ENCODE peak calls at places on chromosome 5, in ten cellular contexts. One of them, this sample, is unnamed.

GRCh38 chr5:149299451-149300054 is 27.9 kb downstream of the AFAP1L1 start:
- DNase-seq in tibial artery: no peak
- DNase-seq in body of pancreas: no peak
- DNase-seq in RWPE1: no peak
- DNase-seq in AG09309: no peak
- DNase-seq in cardiac fibroblast: no peak
- DNase-seq in HCT116: no peak
- DNase-seq in colonic mucosa: no peak
- DNase-seq in lower lobe of right lung: no peak
- DNase-seq in astrocyte: no peak
- DNase-seq in this sample: no peak

GRCh38 chr5:36378551-36378950 is 76.8 kb upstream of the RANBP3L start:
- DNase-seq in body of pancreas: no peak
- DNase-seq in cardiac fibroblast: no peak
- DNase-seq in colonic mucosa: no peak
- DNase-seq in HCT116: no peak
- DNase-seq in AG09309: no peak
- DNase-seq in lower lobe of right lung: no peak
- DNase-seq in RWPE1: peak
- DNase-seq in astrocyte: no peak
- DNase-seq in tibial artery: no peak
- DNase-seq in this sample: no peak

GRCh38 chr5:56516936-56517521 is 283.9 kb upstream of the ANKRD55 start:
- DNase-seq in AG09309: no peak
- DNase-seq in RWPE1: no peak
- DNase-seq in colonic mucosa: no peak
- DNase-seq in tibial artery: no peak
- DNase-seq in HCT116: no peak
- DNase-seq in lower lobe of right lung: no peak
- DNase-seq in cardiac fibroblast: peak
- DNase-seq in body of pancreas: peak
- DNase-seq in astrocyte: no peak
- DNase-seq in this sample: no peak

GRCh38 chr5:5593391-5593790 is 170.9 kb downstream of the ICE1 start:
- DNase-seq in astrocyte: no peak
- DNase-seq in colonic mucosa: no peak
- DNase-seq in body of pancreas: no peak
- DNase-seq in cardiac fibroblast: no peak
- DNase-seq in tibial artery: no peak
- DNase-seq in AG09309: no peak
- DNase-seq in RWPE1: no peak
- DNase-seq in HCT116: no peak
- DNase-seq in lower lobe of right lung: no peak
- DNase-seq in this sample: no peak

GRCh38 chr5:132876020-132876759 is 2.7 kb downstream of the LEAP2 start:
- DNase-seq in tibial artery: no peak
- DNase-seq in astrocyte: peak
- DNase-seq in cardiac fibroblast: no peak
- DNase-seq in AG09309: no peak
- DNase-seq in HCT116: no peak
- DNase-seq in lower lobe of right lung: no peak
- DNase-seq in colonic mucosa: no peak
- DNase-seq in RWPE1: no peak
- DNase-seq in body of pancreas: no peak
- DNase-seq in this sample: no peak

GRCh38 chr5:38317887-38318286 is 59.5 kb downstream of the EGFLAM start:
- DNase-seq in HCT116: no peak
- DNase-seq in tibial artery: no peak
- DNase-seq in lower lobe of right lung: no peak
- DNase-seq in colonic mucosa: no peak
- DNase-seq in RWPE1: no peak
- DNase-seq in AG09309: no peak
- DNase-seq in cardiac fibroblast: no peak
- DNase-seq in astrocyte: no peak
- DNase-seq in body of pancreas: no peak
- DNase-seq in this sample: no peak

GRCh38 chr5:180470966-180471582 is 23.1 kb upstream of the CNOT6 start:
- DNase-seq in cardiac fibroblast: peak
- DNase-seq in tibial artery: no peak
- DNase-seq in HCT116: peak
- DNase-seq in lower lobe of right lung: peak
- DNase-seq in body of pancreas: peak
- DNase-seq in astrocyte: peak
- DNase-seq in colonic mucosa: peak
- DNase-seq in RWPE1: peak
- DNase-seq in AG09309: no peak
- DNase-seq in this sample: peak

GRCh38 chr5:31911291-31912265 is 262.5 kb downstream of the GOLPH3 start:
- DNase-seq in HCT116: no peak
- DNase-seq in colonic mucosa: no peak
- DNase-seq in astrocyte: peak
- DNase-seq in AG09309: no peak
- DNase-seq in body of pancreas: no peak
- DNase-seq in RWPE1: no peak
- DNase-seq in cardiac fibroblast: no peak
- DNase-seq in lower lobe of right lung: no peak
- DNase-seq in tibial artery: no peak
- DNase-seq in this sample: no peak

GRCh38 chr5:45225571-45226031 is 416.9 kb downstream of the MRPS30 start:
- DNase-seq in astrocyte: no peak
- DNase-seq in lower lobe of right lung: no peak
- DNase-seq in cardiac fibroblast: no peak
- DNase-seq in tibial artery: no peak
- DNase-seq in AG09309: no peak
- DNase-seq in RWPE1: no peak
- DNase-seq in HCT116: no peak
- DNase-seq in colonic mucosa: no peak
- DNase-seq in body of pancreas: no peak
- DNase-seq in this sample: no peak

GRCh38 chr5:10310073-10310779 is 2.5 kb upstream of the CMBL start:
- DNase-seq in RWPE1: peak
- DNase-seq in body of pancreas: peak
- DNase-seq in AG09309: no peak
- DNase-seq in cardiac fibroblast: no peak
- DNase-seq in HCT116: peak
- DNase-seq in astrocyte: peak
- DNase-seq in lower lobe of right lung: no peak
- DNase-seq in colonic mucosa: peak
- DNase-seq in tibial artery: no peak
- DNase-seq in this sample: no peak

GRCh38 chr5:100706796-100707195 is 171.6 kb downstream of the FAM174A start:
- DNase-seq in colonic mucosa: no peak
- DNase-seq in astrocyte: no peak
- DNase-seq in tibial artery: no peak
- DNase-seq in RWPE1: peak
- DNase-seq in cardiac fibroblast: peak
- DNase-seq in body of pancreas: no peak
- DNase-seq in HCT116: no peak
- DNase-seq in lower lobe of right lung: no peak
- DNase-seq in AG09309: no peak
- DNase-seq in this sample: no peak

GRCh38 chr5:154044099-154044498 is 5.3 kb downstream of the MFAP3 start:
- DNase-seq in RWPE1: no peak
- DNase-seq in AG09309: no peak
- DNase-seq in body of pancreas: no peak
- DNase-seq in astrocyte: no peak
- DNase-seq in cardiac fibroblast: no peak
- DNase-seq in colonic mucosa: no peak
- DNase-seq in HCT116: no peak
- DNase-seq in lower lobe of right lung: no peak
- DNase-seq in tibial artery: no peak
- DNase-seq in this sample: no peak

GRCh38 chr5:34735436-34736426 is 79.6 kb downstream of the RAI14 start:
- DNase-seq in HCT116: no peak
- DNase-seq in tibial artery: no peak
- DNase-seq in AG09309: peak
- DNase-seq in astrocyte: peak
- DNase-seq in RWPE1: no peak
- DNase-seq in body of pancreas: no peak
- DNase-seq in colonic mucosa: no peak
- DNase-seq in cardiac fibroblast: peak
- DNase-seq in lower lobe of right lung: no peak
- DNase-seq in this sample: no peak

GRCh38 chr5:74040811-74041491 is 415.0 kb downstream of the ARHGEF28 start:
- DNase-seq in AG09309: no peak
- DNase-seq in cardiac fibroblast: no peak
- DNase-seq in lower lobe of right lung: no peak
- DNase-seq in body of pancreas: no peak
- DNase-seq in colonic mucosa: no peak
- DNase-seq in RWPE1: no peak
- DNase-seq in astrocyte: peak
- DNase-seq in HCT116: no peak
- DNase-seq in tibial artery: no peak
- DNase-seq in this sample: no peak

GRCh38 chr5:73673161-73673591 is 47.2 kb downstream of the ARHGEF28 start:
- DNase-seq in AG09309: peak
- DNase-seq in astrocyte: peak
- DNase-seq in cardiac fibroblast: peak
- DNase-seq in body of pancreas: no peak
- DNase-seq in HCT116: no peak
- DNase-seq in colonic mucosa: no peak
- DNase-seq in RWPE1: peak
- DNase-seq in lower lobe of right lung: no peak
- DNase-seq in tibial artery: no peak
- DNase-seq in this sample: no peak

GRCh38 chr5:65015767-65016166 is 247.0 kb downstream of the CWC27 start:
- DNase-seq in RWPE1: no peak
- DNase-seq in AG09309: no peak
- DNase-seq in lower lobe of right lung: no peak
- DNase-seq in cardiac fibroblast: no peak
- DNase-seq in colonic mucosa: no peak
- DNase-seq in tibial artery: no peak
- DNase-seq in body of pancreas: no peak
- DNase-seq in astrocyte: no peak
- DNase-seq in HCT116: no peak
- DNase-seq in this sample: no peak

DNA sequence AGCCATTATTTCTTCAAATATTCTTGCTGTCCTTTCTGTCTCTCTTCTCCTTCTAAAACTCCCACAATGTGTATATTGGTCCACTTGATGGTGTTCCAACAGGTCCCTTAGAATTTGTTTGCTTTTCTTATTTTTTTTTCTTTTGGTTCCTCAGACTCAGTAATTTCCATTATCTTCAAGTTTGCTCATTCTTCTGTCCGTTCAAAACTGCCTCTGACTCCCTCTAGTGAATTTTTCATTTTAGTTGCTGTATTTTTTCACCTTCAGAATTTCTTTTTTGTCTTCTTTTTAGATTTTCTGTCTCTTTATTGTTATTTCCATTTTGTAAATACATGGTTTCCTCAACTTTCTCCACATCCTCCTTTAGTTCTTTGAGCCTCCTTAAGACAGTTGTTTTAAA is 6.4 kb upstream of the SRP19 start:
- DNase-seq in tibial artery: no peak
- DNase-seq in lower lobe of right lung: no peak
- DNase-seq in astrocyte: no peak
- DNase-seq in body of pancreas: no peak
- DNase-seq in cardiac fibroblast: no peak
- DNase-seq in HCT116: no peak
- DNase-seq in colonic mucosa: no peak
- DNase-seq in RWPE1: no peak
- DNase-seq in AG09309: no peak
- DNase-seq in this sample: no peak
- TF ChIP-seq CTCF in tibial artery: no peak
- TF ChIP-seq CTCF in lower lobe of right lung: no peak
- TF ChIP-seq CTCF in astrocyte: no peak
- TF ChIP-seq CTCF in body of pancreas: no peak
- TF ChIP-seq CTCF in cardiac fibroblast: no peak
- TF ChIP-seq CTCF in HCT116: no peak
- TF ChIP-seq CTCF in colonic mucosa: no peak
- TF ChIP-seq CTCF in RWPE1: no peak
- TF ChIP-seq CTCF in AG09309: no peak
- TF ChIP-seq CTCF in this sample: no peak

GRCh38 chr5:106267256-106267655 is 1403.5 kb downstream of the EFNA5 start:
- DNase-seq in colonic mucosa: no peak
- DNase-seq in body of pancreas: no peak
- DNase-seq in astrocyte: no peak
- DNase-seq in lower lobe of right lung: no peak
- DNase-seq in HCT116: no peak
- DNase-seq in AG09309: no peak
- DNase-seq in RWPE1: no peak
- DNase-seq in cardiac fibroblast: no peak
- DNase-seq in tibial artery: no peak
- DNase-seq in this sample: no peak

GRCh38 chr5:106269252-106269843 is 1401.4 kb downstream of the EFNA5 start:
- DNase-seq in body of pancreas: no peak
- DNase-seq in colonic mucosa: no peak
- DNase-seq in tibial artery: no peak
- DNase-seq in cardiac fibroblast: peak
- DNase-seq in lower lobe of right lung: no peak
- DNase-seq in astrocyte: peak
- DNase-seq in RWPE1: peak
- DNase-seq in AG09309: peak
- DNase-seq in HCT116: peak
- DNase-seq in this sample: no peak
- TF ChIP-seq CTCF in body of pancreas: no peak
- TF ChIP-seq CTCF in colonic mucosa: no peak
- TF ChIP-seq CTCF in tibial artery: no peak
- TF ChIP-seq CTCF in cardiac fibroblast: peak
- TF ChIP-seq CTCF in lower lobe of right lung: peak
- TF ChIP-seq CTCF in astrocyte: peak
- TF ChIP-seq CTCF in RWPE1: peak
- TF ChIP-seq CTCF in AG09309: peak
- TF ChIP-seq CTCF in HCT116: peak
- TF ChIP-seq CTCF in this sample: peak

DNA sequence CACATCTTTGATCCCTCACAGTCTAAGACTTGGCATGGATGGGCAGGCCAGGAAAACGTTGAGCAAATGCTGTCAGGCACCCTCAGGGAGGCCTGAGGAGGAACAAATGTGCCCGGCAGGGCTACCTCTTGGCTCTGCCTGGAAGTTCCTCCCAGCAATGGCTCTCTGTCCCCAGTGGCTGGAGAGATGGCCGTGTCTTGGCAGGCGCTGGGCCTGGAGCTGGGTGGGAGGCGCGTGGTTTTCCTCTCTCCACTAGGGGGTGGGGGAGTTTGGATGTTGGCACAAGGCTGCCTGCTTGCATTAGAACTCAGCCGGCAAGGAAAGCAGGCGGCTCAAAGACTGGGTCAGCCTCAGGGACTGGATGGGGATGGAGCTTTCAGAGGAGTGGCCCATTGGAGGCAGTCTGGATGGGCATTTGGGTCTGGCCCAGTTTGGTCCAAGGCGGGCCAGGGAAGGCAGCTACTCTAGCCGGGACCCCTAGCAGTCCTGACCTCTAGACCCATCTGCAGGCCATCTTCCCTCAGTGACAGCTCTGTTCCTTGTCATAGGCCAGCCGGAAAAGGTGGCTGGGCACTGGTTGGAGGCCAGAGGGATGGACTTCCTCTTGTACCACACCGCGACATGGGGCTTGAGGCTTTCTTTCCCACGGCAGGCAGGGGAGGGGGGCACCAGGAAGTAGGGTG is 68.2 kb upstream of the STC2 start:
- DNase-seq in tibial artery: no peak
- DNase-seq in RWPE1: no peak
- DNase-seq in AG09309: no peak
- DNase-seq in lower lobe of right lung: no peak
- DNase-seq in cardiac fibroblast: peak
- DNase-seq in body of pancreas: no peak
- DNase-seq in HCT116: peak
- DNase-seq in colonic mucosa: no peak
- DNase-seq in astrocyte: no peak
- DNase-seq in this sample: no peak
- TF ChIP-seq CTCF in tibial artery: no peak
- TF ChIP-seq CTCF in RWPE1: no peak
- TF ChIP-seq CTCF in AG09309: peak
- TF ChIP-seq CTCF in lower lobe of right lung: no peak
- TF ChIP-seq CTCF in cardiac fibroblast: peak
- TF ChIP-seq CTCF in body of pancreas: no peak
- TF ChIP-seq CTCF in HCT116: peak
- TF ChIP-seq CTCF in colonic mucosa: no peak
- TF ChIP-seq CTCF in astrocyte: no peak
- TF ChIP-seq CTCF in this sample: no peak

GRCh38 chr5:135553688-135554462 is 18.1 kb upstream of the NEUROG1 start:
- DNase-seq in astrocyte: peak
- DNase-seq in AG09309: no peak
- DNase-seq in tibial artery: no peak
- DNase-seq in HCT116: peak
- DNase-seq in cardiac fibroblast: peak
- DNase-seq in lower lobe of right lung: no peak
- DNase-seq in colonic mucosa: peak
- DNase-seq in body of pancreas: peak
- DNase-seq in RWPE1: peak
- DNase-seq in this sample: no peak
- TF ChIP-seq CTCF in astrocyte: peak
- TF ChIP-seq CTCF in AG09309: peak
- TF ChIP-seq CTCF in tibial artery: no peak
- TF ChIP-seq CTCF in HCT116: peak
- TF ChIP-seq CTCF in cardiac fibroblast: peak
- TF ChIP-seq CTCF in lower lobe of right lung: peak
- TF ChIP-seq CTCF in colonic mucosa: peak
- TF ChIP-seq CTCF in body of pancreas: no peak
- TF ChIP-seq CTCF in RWPE1: peak
- TF ChIP-seq CTCF in this sample: peak

This sample was measured in D721Med.